ENCODE peak calls at places on chromosomes 13 and 19, in five cellular contexts. G, U, Q, J and Z are unnamed samples.

GRCh38 chr19:29393915-29394460 is 131.8 kb upstream of the VSTM2B start:
- DNase-seq in U (no peak), G (no peak), Q (no peak), J (no peak), Z (no peak)

GRCh38 chr13:29589234-29589633 is 6.3 kb downstream of the SLC7A1 start:
- DNase-seq in J (no peak), U (no peak), G (no peak), Q (no peak), Z (no peak)

GRCh38 chr13:25218011-25218410 is 45.9 kb upstream of the AMER2 start:
- DNase-seq in J (no peak), G (no peak), U (no peak), Q (no peak), Z (no peak)

GRCh38 chr13:109394311-109394988 is 391.9 kb downstream of the IRS2 start:
- DNase-seq in U (no peak), G (no peak), J (no peak), Q (no peak), Z (no peak)

GRCh38 chr19:55643003-55643732 is at the start of gene ZNF581:
- DNase-seq in G (no peak), U (peak; percentile 88), Q (peak; percentile 77), J (no peak), Z (peak; percentile 96)

GRCh38 chr13:65063753-65064152 is 2166.4 kb downstream of the PCDH9 start:
- DNase-seq in J (no peak), G (peak; percentile 31), U (no peak), Q (no peak), Z (no peak)

GRCh38 chr13:108276060-108276459 is 6.5 kb downstream of the TNFSF13B start:
- DNase-seq in Q (no peak), G (no peak), U (no peak), J (no peak), Z (no peak)

GRCh38 chr13:22144806-22145205 is 473.9 kb downstream of the FGF9 start:
- DNase-seq in Q (no peak), J (no peak), U (no peak), G (no peak), Z (no peak)

GRCh38 chr13:110626510-110626909 is 11.2 kb downstream of the NAXD start:
- DNase-seq in Q (no peak), U (no peak), J (no peak), G (no peak), Z (no peak)

GRCh38 chr19:4454952-4455738 is 2.4 kb downstream of the UBXN6 start:
- DNase-seq in U (no peak), Q (no peak), G (no peak), J (peak; percentile 46), Z (no peak)

GRCh38 chr13:114161644-114162532 is 17.2 kb upstream of the CFAP97D2 start:
- DNase-seq in Q (no peak), U (peak; percentile 56), J (no peak), G (no peak), Z (peak; percentile 38)

GRCh38 chr19:40954573-40954972 is 36.5 kb upstream of the CYP2B6 start:
- DNase-seq in J (no peak), Q (no peak), G (no peak), U (peak; percentile 2), Z (no peak)

GRCh38 chr19:2722541-2723344 is 1.6 kb upstream of the DIRAS1 start:
- DNase-seq in G (no peak), Q (no peak), J (peak; percentile 68), U (no peak), Z (no peak)

GRCh38 chr13:98397861-98398260 is 179.0 kb downstream of the STK24 start:
- DNase-seq in U (no peak), Q (no peak), J (no peak), G (no peak), Z (no peak)

GRCh38 chr13:49064459-49064858 is 88.7 kb downstream of the FNDC3A start:
- DNase-seq in J (no peak), Q (no peak), G (no peak), U (no peak), Z (no peak)

GRCh38 chr19:347946-348861 is 3.6 kb upstream of the MIER2 start:
- DNase-seq in G (no peak), Q (no peak), U (no peak), J (no peak), Z (no peak)

GRCh38 chr13:37602743-37603381 is 4.3 kb upstream of the POSTN start:
- DNase-seq in G (no peak), U (no peak), Q (no peak), J (no peak), Z (no peak)

GRCh38 chr13:21225082-21225481 is 48.6 kb downstream of the MRPL57 start:
- DNase-seq in U (no peak), J (no peak), Q (no peak), G (no peak), Z (no peak)

GRCh38 chr19:13689050-13689449 is 75.3 kb upstream of the MRI1 start:
- DNase-seq in J (no peak), Q (no peak), G (no peak), U (peak; percentile 47), Z (peak; percentile 20)

GRCh38 chr19:50777830-50778303 is 7.6 kb downstream of the GPR32 start:
- DNase-seq in J (no peak), U (no peak), G (no peak), Q (no peak), Z (no peak)

GRCh38 chr19:46355234-46355990 is 8.5 kb downstream of the PPP5C start:
- DNase-seq in G (no peak), J (no peak), Q (no peak), U (no peak), Z (peak; percentile 82)

GRCh38 chr13:106532111-106532929 is 3.1 kb downstream of the EFNB2 start:
- DNase-seq in Q (no peak), J (no peak), G (no peak), U (no peak), Z (no peak)